ENCODE peak calls at places on chromosomes 16 and 17, in ten cellular contexts. H is uterus, O is GM12865, P is fibroblast of lung, C is AG04449, F is gastrocnemius medialis, R is chondrocyte, B is heart right ventricle, S is prostate gland, W is brain microvascular endothelial cell. L is an unnamed sample.

GRCh38 chr16:12754824-12755543 is 48.7 kb downstream of the CPPED1 start:
- DNase-seq in H (no peak), O (no peak), P (no peak), C (peak), F (no peak), R (no peak), B (no peak), S (no peak), W (peak), L (no peak)

GRCh38 chr16:7615565-7615964 is 282.9 kb downstream of the RBFOX1 start:
- DNase-seq in H (no peak), O (no peak), P (no peak), C (no peak), F (no peak), R (no peak), B (no peak), S (no peak), W (no peak), L (no peak)

GRCh38 chr17:36739208-36739607 is 137.8 kb downstream of the MRM1 start:
- DNase-seq in H (no peak), O (no peak), P (no peak), C (no peak), F (no peak), R (no peak), B (no peak), S (no peak), W (no peak), L (no peak)

GRCh38 chr16:89437251-89437987 is 52.9 kb downstream of the ANKRD11 start:
- DNase-seq in H (no peak), O (no peak), P (no peak), C (no peak), F (no peak), R (no peak), B (no peak), S (no peak), W (no peak), L (no peak)

GRCh38 chr17:7809086-7809790 is 24.8 kb upstream of the KDM6B start:
- DNase-seq in H (no peak), O (no peak), P (no peak), C (no peak), F (no peak), R (no peak), B (no peak), S (no peak), W (no peak), L (no peak)

GRCh38 chr16:82195917-82196494 is 26.0 kb upstream of the MPHOSPH6 start:
- DNase-seq in H (no peak), O (no peak), P (no peak), C (no peak), F (no peak), R (no peak), B (no peak), S (no peak), W (no peak), L (no peak)

GRCh38 chr17:27550974-27551505 is 79.9 kb upstream of the LGALS9 start:
- DNase-seq in H (no peak), O (no peak), P (no peak), C (no peak), F (no peak), R (no peak), B (no peak), S (no peak), W (no peak), L (no peak)

GRCh38 chr16:79758615-79759346 is 158.2 kb upstream of the MAF start:
- DNase-seq in H (no peak), O (no peak), P (no peak), C (no peak), F (no peak), R (no peak), B (no peak), S (peak), W (no peak), L (no peak)

GRCh38 chr17:82664701-82665182 is 16.5 kb upstream of the WDR45B start:
- DNase-seq in H (no peak), O (no peak), P (no peak), C (no peak), F (no peak), R (peak), B (no peak), S (no peak), W (no peak), L (no peak)

GRCh38 chr16:72978212-72978611 is 69.7 kb downstream of the ZFHX3 start:
- DNase-seq in H (no peak), O (no peak), P (no peak), C (no peak), F (no peak), R (no peak), B (no peak), S (no peak), W (peak), L (no peak)

GRCh38 chr17:37833237-37833859 is 88.5 kb upstream of the HNF1B start:
- DNase-seq in H (no peak), O (peak), P (peak), C (no peak), F (no peak), R (no peak), B (no peak), S (no peak), W (no peak), L (peak)

GRCh38 chr16:54284931-54285413 is 1.6 kb downstream of the IRX3 start:
- DNase-seq in H (no peak), O (no peak), P (peak), C (no peak), F (no peak), R (no peak), B (peak), S (no peak), W (no peak), L (no peak)

GRCh38 chr16:81006472-81007311 is at the start of the genes CENPN and CMC2:
- DNase-seq in H (peak), O (peak), P (peak), C (peak), F (peak), R (peak), B (peak), S (peak), W (peak), L (peak)

GRCh38 chr17:248337-249235 is 67.1 kb upstream of the DOC2B start:
- DNase-seq in H (no peak), O (no peak), P (no peak), C (no peak), F (no peak), R (peak), B (no peak), S (no peak), W (no peak), L (no peak)

GRCh38 chr16:59699786-59700185 is 965.7 kb upstream of the GOT2 start:
- DNase-seq in H (no peak), O (no peak), P (no peak), C (no peak), F (no peak), R (no peak), B (no peak), S (no peak), W (no peak), L (no peak)

GRCh38 chr16:66434619-66435430 is 7.7 kb downstream of the BEAN1 start:
- DNase-seq in H (no peak), O (no peak), P (no peak), C (no peak), F (no peak), R (no peak), B (no peak), S (no peak), W (no peak), L (no peak)

GRCh38 chr16:62089715-62090114 is 53.5 kb upstream of the CDH8 start:
- DNase-seq in H (no peak), O (no peak), P (no peak), C (no peak), F (no peak), R (no peak), B (no peak), S (no peak), W (no peak), L (no peak)

GRCh38 chr17:40558651-40559015 is 6.6 kb downstream of the CCR7 start:
- DNase-seq in H (no peak), O (peak), P (no peak), C (no peak), F (no peak), R (no peak), B (no peak), S (no peak), W (no peak), L (no peak)

GRCh38 chr17:7719661-7720060 is 2.1 kb downstream of the DNAH2 start:
- DNase-seq in H (no peak), O (no peak), P (no peak), C (no peak), F (no peak), R (no peak), B (no peak), S (no peak), W (no peak), L (no peak)

GRCh38 chr17:4949321-4950074 is 1.2 kb upstream of the PFN1 start:
- DNase-seq in H (peak), O (peak), P (peak), C (no peak), F (peak), R (no peak), B (peak), S (peak), W (peak), L (peak)

GRCh38 chr17:9924735-9925191 is 19.7 kb upstream of the RCVRN start:
- DNase-seq in H (no peak), O (peak), P (peak), C (no peak), F (no peak), R (no peak), B (no peak), S (peak), W (peak), L (peak)

GRCh38 chr17:17180141-17180603 is 26.0 kb downstream of the PLD6 start:
- DNase-seq in H (no peak), O (no peak), P (no peak), C (no peak), F (peak), R (no peak), B (peak), S (peak), W (no peak), L (no peak)

GRCh38 chr16:12675852-12676251 is 127.8 kb downstream of the CPPED1 start:
- DNase-seq in H (no peak), O (peak), P (peak), C (peak), F (no peak), R (no peak), B (no peak), S (no peak), W (peak), L (no peak)

GRCh38 chr16:24995469-24995868 is 19.7 kb downstream of the ARHGAP17 start:
- DNase-seq in H (no peak), O (no peak), P (no peak), C (no peak), F (no peak), R (no peak), B (no peak), S (no peak), W (no peak), L (no peak)

GRCh38 chr17:8593276-8593675 is 37.2 kb downstream of the MYH10 start:
- DNase-seq in H (no peak), O (no peak), P (no peak), C (no peak), F (no peak), R (no peak), B (no peak), S (no peak), W (no peak), L (no peak)

GRCh38 chr16:58499615-58500328 is at the start of gene NDRG4:
- DNase-seq in H (no peak), O (peak), P (peak), C (peak), F (no peak), R (peak), B (peak), S (no peak), W (peak), L (peak)

GRCh38 chr17:79301469-79301868 is 226.8 kb downstream of the ENGASE start:
- DNase-seq in H (no peak), O (no peak), P (no peak), C (no peak), F (no peak), R (no peak), B (no peak), S (no peak), W (no peak), L (no peak)

GRCh38 chr16:1776991-1777374 is 4.0 kb upstream of the MRPS34 start:
- DNase-seq in H (no peak), O (no peak), P (no peak), C (no peak), F (no peak), R (no peak), B (no peak), S (no peak), W (no peak), L (no peak)

GRCh38 chr17:17491031-17491471 is 5.1 kb downstream of the RASD1 start:
- DNase-seq in H (no peak), O (no peak), P (no peak), C (no peak), F (no peak), R (no peak), B (no peak), S (no peak), W (no peak), L (no peak)

GRCh38 chr17:44256671-44257070 is 11.3 kb downstream of the SLC4A1 start:
- DNase-seq in H (no peak), O (no peak), P (no peak), C (no peak), F (no peak), R (no peak), B (no peak), S (no peak), W (no peak), L (no peak)

GRCh38 chr17:49456172-49456965 is 38.7 kb upstream of the NGFR start:
- DNase-seq in H (peak), O (no peak), P (peak), C (peak), F (no peak), R (no peak), B (no peak), S (no peak), W (peak), L (no peak)

GRCh38 chr16:51431517-51432241 is 280.6 kb upstream of the SALL1 start:
- DNase-seq in H (no peak), O (no peak), P (peak), C (peak), F (no peak), R (no peak), B (no peak), S (no peak), W (peak), L (no peak)

GRCh38 chr16:86672215-86672863 is 94.0 kb downstream of the FOXL1 start:
- DNase-seq in H (no peak), O (no peak), P (no peak), C (no peak), F (no peak), R (no peak), B (no peak), S (no peak), W (no peak), L (no peak)

GRCh38 chr16:56421313-56421712 is 4.0 kb downstream of the AMFR start:
- DNase-seq in H (no peak), O (peak), P (no peak), C (no peak), F (no peak), R (no peak), B (no peak), S (no peak), W (no peak), L (no peak)

GRCh38 chr16:56422896-56423441 is 2.4 kb downstream of the AMFR start:
- DNase-seq in H (no peak), O (peak), P (no peak), C (no peak), F (no peak), R (no peak), B (no peak), S (no peak), W (no peak), L (no peak)

GRCh38 chr16:56420613-56421012 is 4.7 kb downstream of the AMFR start:
- DNase-seq in H (no peak), O (no peak), P (no peak), C (no peak), F (no peak), R (no peak), B (no peak), S (no peak), W (no peak), L (no peak)

GRCh38 chr16:56423584-56424403 is 1.6 kb downstream of the AMFR start:
- DNase-seq in H (no peak), O (peak), P (no peak), C (no peak), F (no peak), R (no peak), B (no peak), S (no peak), W (no peak), L (peak)

DNA sequence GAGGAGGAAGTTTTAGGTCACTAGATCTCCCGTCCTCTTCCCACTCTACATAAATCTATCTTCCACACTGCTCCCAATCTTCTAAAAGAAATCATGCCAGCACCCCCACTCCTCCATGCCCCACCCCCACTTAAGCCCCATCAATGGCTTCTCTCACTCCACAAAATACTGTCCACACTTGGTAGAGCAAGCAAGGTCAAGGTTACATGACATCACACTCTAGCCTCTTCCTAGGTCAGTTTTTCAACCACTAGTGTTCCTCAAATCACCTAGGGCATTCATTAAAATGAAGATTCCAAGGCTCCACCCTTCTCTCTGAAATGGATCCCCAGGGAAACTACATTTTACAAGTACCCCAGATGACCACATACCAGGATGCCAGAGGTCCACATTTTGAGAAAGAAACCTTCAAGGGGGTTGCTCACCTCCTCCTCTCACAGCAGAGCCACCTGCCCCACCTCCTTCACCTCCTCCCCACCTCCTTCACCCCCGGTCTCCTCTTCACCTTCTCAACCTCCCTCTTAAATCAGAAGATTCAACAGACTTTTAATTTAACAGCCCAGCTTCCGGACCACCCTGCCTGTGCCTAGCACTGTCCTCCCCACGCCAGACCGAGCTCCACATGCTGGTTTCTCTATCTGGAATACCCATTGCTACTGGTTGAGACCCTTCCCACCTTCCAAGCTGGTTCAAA is 3.2 kb downstream of the AMFR start:
- DNase-seq in H (no peak), O (peak), P (no peak), C (no peak), F (no peak), R (no peak), B (no peak), S (no peak), W (no peak), L (no peak)
- TF ChIP-seq CTCF in H (no peak), O (no peak), P (no peak), C (no peak), F (no peak), R (no peak), B (no peak), S (no peak), W (no peak), L (no peak)

GRCh38 chr17:46889519-46889918 is 33.4 kb upstream of the GOSR2 start:
- DNase-seq in H (no peak), O (no peak), P (no peak), C (no peak), F (no peak), R (no peak), B (no peak), S (no peak), W (no peak), L (no peak)
- TF ChIP-seq CTCF in H (no peak), O (no peak), P (no peak), C (no peak), F (no peak), R (no peak), B (no peak), S (no peak), W (no peak), L (no peak)

DNA sequence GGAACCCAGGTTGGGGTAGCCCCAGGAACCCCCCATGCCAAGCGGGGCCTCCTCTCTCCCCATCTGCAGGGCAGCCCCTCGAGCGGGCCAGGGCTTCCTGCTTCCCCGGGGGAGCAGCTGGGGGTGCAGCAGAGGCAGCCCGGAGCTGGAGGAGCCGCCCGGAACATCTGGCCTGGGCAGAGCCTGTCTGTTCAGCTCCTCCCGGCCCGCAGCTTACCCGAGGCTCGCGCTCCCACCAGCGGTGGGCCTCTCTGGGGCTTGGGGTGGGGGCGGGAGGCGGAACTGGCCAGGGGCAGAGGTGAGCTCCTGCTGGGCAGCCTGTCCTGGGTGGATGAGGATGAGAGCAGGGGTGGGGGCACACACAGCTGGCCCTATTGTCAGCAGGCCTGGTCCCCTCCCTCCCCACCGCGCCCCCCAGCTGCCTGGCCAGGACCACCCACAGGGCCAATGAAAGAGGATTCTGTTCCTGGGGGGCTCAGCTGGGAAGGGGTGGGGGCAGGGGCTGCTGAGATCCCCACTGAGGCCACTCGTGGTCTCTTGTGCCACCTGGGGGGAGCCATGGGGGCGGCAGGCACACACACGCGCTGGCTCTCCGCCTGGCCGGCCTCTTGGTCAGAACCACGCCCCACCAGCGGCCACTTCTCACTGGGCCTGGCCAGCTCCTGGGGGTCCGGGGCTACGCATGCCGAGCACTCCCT is 34.7 kb downstream of the BAHCC1 start:
- DNase-seq in H (peak), O (no peak), P (no peak), C (no peak), F (no peak), R (no peak), B (no peak), S (no peak), W (no peak), L (no peak)
- TF ChIP-seq CTCF in H (peak), O (peak), P (no peak), C (no peak), F (no peak), R (peak), B (peak), S (no peak), W (peak), L (no peak)

GRCh38 chr17:57906910-57907309 is 48.3 kb downstream of the CUEDC1 start:
- DNase-seq in H (no peak), O (peak), P (no peak), C (no peak), F (no peak), R (no peak), B (no peak), S (no peak), W (no peak), L (no peak)
- TF ChIP-seq CTCF in H (no peak), O (peak), P (no peak), C (no peak), F (no peak), R (peak), B (no peak), S (no peak), W (peak), L (no peak)

DNA sequence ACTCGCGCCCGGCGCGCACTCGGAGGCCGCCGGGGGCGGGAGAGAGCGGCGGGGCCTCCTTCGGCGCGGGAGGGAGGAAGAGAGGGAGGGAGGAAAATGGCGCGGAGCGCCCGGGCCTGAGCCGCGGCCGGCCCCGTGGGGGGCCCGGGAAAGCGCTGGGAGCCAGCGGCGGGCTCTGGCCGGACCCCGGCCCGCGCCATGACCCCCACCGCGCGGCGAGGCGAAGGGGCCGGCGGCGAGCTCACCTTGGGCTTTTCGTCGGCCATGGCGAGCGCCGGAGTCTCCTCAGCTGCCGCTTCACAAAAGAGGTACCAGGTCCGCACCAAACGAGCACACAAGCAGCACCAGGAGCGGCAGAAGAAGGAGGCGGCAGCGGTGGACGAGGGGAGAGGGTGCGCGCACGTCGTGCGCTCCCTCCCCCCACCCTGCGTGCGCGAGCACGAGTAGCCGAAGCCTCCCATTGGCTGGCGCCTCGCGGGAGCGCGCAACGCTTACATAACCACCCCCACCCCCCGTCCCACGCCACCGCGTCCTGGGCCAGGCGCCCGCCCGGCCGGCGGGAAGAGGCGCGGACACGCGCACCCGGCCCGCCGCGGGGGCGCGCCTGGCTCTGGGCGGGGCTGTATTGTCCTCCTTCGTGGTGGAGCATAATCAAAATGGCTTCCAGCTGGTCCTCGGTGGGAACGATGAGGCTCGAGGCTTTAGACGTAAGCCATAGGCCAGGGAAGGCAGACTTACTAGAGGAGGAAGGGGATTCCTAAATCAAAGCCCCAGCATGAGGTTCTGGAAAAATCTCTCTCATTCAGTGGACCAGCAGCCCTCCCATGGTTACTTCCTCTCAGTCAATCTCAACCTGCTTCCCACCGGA is at the start of gene SUMO2:
- DNase-seq in H (peak), O (peak), P (peak), C (peak), F (peak), R (peak), B (peak), S (peak), W (peak), L (peak)
- TF ChIP-seq CTCF in H (no peak), O (peak), P (no peak), C (peak), F (peak), R (peak), B (peak), S (no peak), W (peak), L (no peak)